ENCODE peak calls at places on chromosomes 6 and 20, in five cellular contexts. Z is CD14-positive monocyte, L is A549, J is nephron progenitor cell, F is psoas muscle. H is an unnamed sample.

GRCh38 chr6:35287671-35288396 is 9.8 kb upstream of the DEF6 start:
- DNase-seq in Z (no peak), L (no peak), J (no peak), F (peak), H (no peak)

GRCh38 chr6:130178692-130179091 is 44.1 kb downstream of the SAMD3 start:
- DNase-seq in Z (no peak), L (peak), J (no peak), F (no peak), H (no peak)

GRCh38 chr6:142035890-142036289 is 96.8 kb upstream of the GJE1 start:
- DNase-seq in Z (no peak), L (no peak), J (no peak), F (no peak), H (no peak)

GRCh38 chr6:135054238-135054574 is 416 bp downstream of the HBS1L start:
- DNase-seq in Z (no peak), L (peak), J (no peak), F (no peak), H (no peak)

GRCh38 chr6:118800394-118801071 is 93.4 kb upstream of the ASF1A start:
- DNase-seq in Z (peak), L (peak), J (peak), F (peak), H (peak)

GRCh38 chr6:25660512-25660911 is 8.5 kb downstream of the SCGN start:
- DNase-seq in Z (no peak), L (peak), J (no peak), F (no peak), H (peak)

GRCh38 chr20:17693534-17694001 is 6.2 kb upstream of the BANF2 start:
- DNase-seq in Z (no peak), L (no peak), J (no peak), F (no peak), H (no peak)

GRCh38 chr6:36969240-36969691 is 14.7 kb downstream of the PI16 start:
- DNase-seq in Z (peak), L (no peak), J (no peak), F (no peak), H (no peak)

GRCh38 chr6:119683022-119683421 is 333.5 kb upstream of the MAN1A1 start:
- DNase-seq in Z (no peak), L (no peak), J (no peak), F (no peak), H (no peak)

GRCh38 chr6:105608711-105609374 is 206.0 kb upstream of the PREP start:
- DNase-seq in Z (no peak), L (peak), J (no peak), F (no peak), H (no peak)

GRCh38 chr6:72616406-72617015 is 5.4 kb upstream of the KCNQ5 start:
- DNase-seq in Z (no peak), L (peak), J (no peak), F (no peak), H (no peak)

GRCh38 chr6:76702187-76702586 is 629.7 kb upstream of the IMPG1 start:
- DNase-seq in Z (no peak), L (peak), J (no peak), F (no peak), H (no peak)

GRCh38 chr6:76703285-76703684 is 630.8 kb upstream of the IMPG1 start:
- DNase-seq in Z (no peak), L (no peak), J (no peak), F (no peak), H (no peak)

GRCh38 chr6:76701610-76702009 is 629.1 kb upstream of the IMPG1 start:
- DNase-seq in Z (no peak), L (no peak), J (no peak), F (no peak), H (no peak)

GRCh38 chr6:76694779-76695178 is 622.3 kb upstream of the IMPG1 start:
- DNase-seq in Z (no peak), L (no peak), J (no peak), F (no peak), H (no peak)

DNA sequence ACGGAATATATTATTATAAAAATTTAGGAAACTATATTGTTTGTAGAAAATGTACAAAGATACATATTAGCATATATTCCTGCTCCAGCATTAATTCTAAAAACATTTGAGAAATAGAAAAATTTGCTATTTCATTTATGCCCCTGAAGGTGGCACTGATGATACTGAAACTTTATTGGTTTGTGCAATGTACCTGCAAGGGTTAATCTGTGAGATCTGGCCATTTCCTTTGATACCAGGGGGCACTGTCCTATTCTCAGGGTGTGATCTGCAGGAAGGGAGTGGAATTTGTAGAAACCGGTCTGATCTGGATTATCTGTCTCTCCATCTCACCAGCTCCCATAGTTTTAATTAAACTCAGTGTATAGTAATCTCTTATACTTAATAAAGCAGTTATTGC is 625.1 kb upstream of the IMPG1 start:
- DNase-seq in Z (no peak), L (peak), J (no peak), F (no peak), H (no peak)
- TF ChIP-seq CTCF in Z (no peak), L (no peak), J (peak), F (no peak), H (peak)

GRCh38 chr6:217048-217659 is 75.1 kb upstream of the DUSP22 start:
- DNase-seq in Z (no peak), L (peak), J (peak), F (no peak), H (peak)
- TF ChIP-seq CTCF in Z (peak), L (peak), J (peak), F (peak), H (peak)

DNA sequence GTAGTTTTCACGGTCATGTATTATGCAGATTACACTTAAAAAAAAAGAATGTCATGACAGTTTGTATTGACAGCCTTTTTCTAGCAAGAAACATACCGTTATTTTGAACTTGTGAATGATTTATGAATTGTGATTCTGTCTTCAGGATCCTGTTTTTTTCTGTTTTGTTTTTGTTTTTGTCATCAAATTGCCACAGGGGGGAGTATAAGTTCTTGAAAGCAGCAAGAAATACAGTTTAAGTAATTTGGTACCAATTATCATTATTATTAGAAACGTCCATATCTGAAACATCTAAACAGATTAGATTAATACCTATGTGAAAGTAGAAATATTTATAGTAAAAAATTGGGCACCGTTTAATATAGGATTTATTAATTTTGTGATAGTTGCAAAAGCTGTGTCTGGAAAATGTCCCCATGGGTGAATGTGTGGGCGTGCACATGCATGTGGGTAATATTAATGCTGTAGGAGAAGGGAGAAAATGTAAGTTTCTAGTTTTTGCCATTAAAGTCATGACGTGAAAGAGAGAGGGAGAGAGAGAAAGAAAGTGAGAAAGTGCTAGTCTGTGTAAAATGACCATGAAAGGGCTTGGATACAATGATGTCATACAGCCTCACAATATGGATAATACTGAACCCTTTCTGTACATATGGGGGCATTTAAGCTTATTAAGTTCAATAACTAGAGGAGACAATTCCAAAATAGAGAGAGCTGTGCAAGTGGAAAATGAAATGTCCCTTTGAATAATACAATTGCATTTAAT is 9.4 kb upstream of the CCN2 start:
- DNase-seq in Z (no peak), L (no peak), J (no peak), F (no peak), H (no peak)
- TF ChIP-seq CTCF in Z (no peak), L (no peak), J (no peak), F (peak), H (no peak)

GRCh38 chr20:63254536-63255384 is 497 bp upstream of the NKAIN4 start:
- DNase-seq in Z (no peak), L (no peak), J (peak), F (no peak), H (no peak)
- TF ChIP-seq CTCF in Z (no peak), L (no peak), J (no peak), F (no peak), H (no peak)

DNA sequence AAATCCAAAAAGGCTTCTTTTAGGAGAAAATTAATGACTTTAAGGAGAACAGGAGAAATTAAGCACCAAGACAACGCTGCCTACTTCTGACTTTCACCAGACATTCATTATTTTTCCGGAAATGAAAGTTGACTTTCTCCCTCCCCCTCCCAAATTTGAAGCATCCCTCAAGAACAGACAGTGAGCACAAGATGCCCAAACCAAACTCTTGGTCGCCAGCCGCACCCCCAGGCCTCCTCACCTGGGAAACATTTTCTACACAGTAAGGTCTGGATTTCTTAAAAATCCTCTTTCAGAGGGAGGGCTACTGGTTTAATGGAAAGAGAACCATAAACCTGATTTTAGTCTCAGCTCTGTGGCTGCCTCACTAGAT is 2.7 kb downstream of the RIMS4 start:
- DNase-seq in Z (no peak), L (no peak), J (no peak), F (no peak), H (no peak)
- TF ChIP-seq CTCF in Z (no peak), L (no peak), J (no peak), F (no peak), H (no peak)

GRCh38 chr6:53293691-53294090 is 55.1 kb downstream of the ELOVL5 start:
- DNase-seq in Z (no peak), L (no peak), J (no peak), F (no peak), H (no peak)

GRCh38 chr6:53294611-53295010 is 54.1 kb downstream of the ELOVL5 start:
- DNase-seq in Z (no peak), L (no peak), J (no peak), F (no peak), H (no peak)

GRCh38 chr6:53287336-53288225 is 61.2 kb downstream of the ELOVL5 start:
- DNase-seq in Z (no peak), L (no peak), J (no peak), F (no peak), H (no peak)

GRCh38 chr6:53294095-53294494 is 54.7 kb downstream of the ELOVL5 start:
- DNase-seq in Z (no peak), L (no peak), J (peak), F (no peak), H (peak)

GRCh38 chr6:53290547-53291510 is 57.9 kb downstream of the ELOVL5 start:
- DNase-seq in Z (no peak), L (no peak), J (no peak), F (no peak), H (no peak)
- TF ChIP-seq CTCF in Z (no peak), L (no peak), J (no peak), F (no peak), H (peak)

GRCh38 chr20:37256286-37256685 is 5.3 kb downstream of the GHRH start:
- DNase-seq in Z (no peak), L (no peak), J (no peak), F (no peak), H (no peak)
- TF ChIP-seq CTCF in Z (no peak), L (no peak), J (no peak), F (no peak), H (no peak)

GRCh38 chr6:8888468-8888867 is 453.1 kb upstream of the SLC35B3 start:
- DNase-seq in Z (no peak), L (peak), J (no peak), F (no peak), H (no peak)
- TF ChIP-seq CTCF in Z (peak), L (no peak), J (peak), F (peak), H (peak)

H was measured in BE2C.